ENCODE peak calls at places on chromosomes 6 and 20, in five cellular contexts. G is Right ventricle myocardium superior, N is NCI-H1092, V is EL, U is left cardiac atrium. C is an unnamed sample.

GRCh38 chr20:31713312-31714049 is 9.2 kb downstream of the BCL2L1 start:
- DNase-seq in U (peak; percentile 87), N (no peak), V (peak; percentile 98), G (peak; percentile 86), C (no peak)

GRCh38 chr6:75412937-75413662 is 80.5 kb downstream of the FILIP1 start:
- DNase-seq in N (no peak), G (no peak), V (peak; percentile 73), U (no peak), C (no peak)

GRCh38 chr6:36141961-36142360 is 11.6 kb downstream of the MAPK13 start:
- DNase-seq in G (no peak), V (no peak), N (no peak), U (no peak), C (no peak)

GRCh38 chr6:134464690-134465411 is 146.9 kb upstream of the SGK1 start:
- DNase-seq in G (no peak), N (peak; percentile 14), V (peak; percentile 47), U (no peak), C (no peak)

GRCh38 chr6:9007062-9007461 is 571.7 kb upstream of the SLC35B3 start:
- DNase-seq in U (no peak), V (no peak), G (no peak), N (no peak), C (no peak)

GRCh38 chr6:138432063-138432356 is 28.0 kb downstream of the HEBP2 start:
- DNase-seq in G (no peak), U (no peak), N (no peak), V (no peak), C (no peak)

GRCh38 chr6:128410584-128410983 is 109.8 kb downstream of the PTPRK start:
- DNase-seq in N (no peak), V (peak; percentile 16), U (no peak), G (no peak), C (no peak)

GRCh38 chr6:44264154-44265002 is 973 bp downstream of the NFKBIE start:
- DNase-seq in U (no peak), G (peak; percentile 79), N (no peak), V (no peak), C (peak; percentile 66)

GRCh38 chr6:52512199-52512598 is 64.7 kb downstream of the TRAM2 start:
- DNase-seq in U (peak; percentile 69), V (peak; percentile 90), N (no peak), G (peak; percentile 55), C (no peak)

GRCh38 chr20:11432407-11432806 is 485.3 kb upstream of the BTBD3 start:
- DNase-seq in G (no peak), N (no peak), U (no peak), V (peak; percentile 91), C (no peak)

GRCh38 chr20:42027746-42028268 is 409.6 kb upstream of the CHD6 start:
- DNase-seq in N (no peak), G (no peak), U (no peak), V (no peak), C (no peak)

GRCh38 chr6:139230421-139230840 is 61.4 kb downstream of the TXLNB start:
- DNase-seq in U (no peak), V (peak; percentile 9), G (no peak), N (peak; percentile 34), C (no peak)

GRCh38 chr6:41430875-41431274 is 95.5 kb downstream of the NCR2 start:
- DNase-seq in N (no peak), V (peak; percentile 86), U (no peak), G (no peak), C (no peak)

GRCh38 chr6:42745083-42745637 is 743 bp downstream of the TBCC start:
- DNase-seq in G (peak; percentile 50), N (no peak), V (peak; percentile 36), U (peak; percentile 34), C (peak; percentile 16)

GRCh38 chr6:68777956-68778355 is 142.9 kb downstream of the ADGRB3 start:
- DNase-seq in V (no peak), U (peak; percentile 25), G (no peak), N (peak; percentile 79), C (no peak)

GRCh38 chr6:36610041-36610440 is 15.9 kb downstream of the SRSF3 start:
- DNase-seq in U (no peak), G (no peak), V (no peak), N (no peak), C (no peak)

GRCh38 chr6:6131492-6132109 is 124.9 kb upstream of the NRN1 start:
- DNase-seq in N (no peak), G (no peak), U (no peak), V (peak; percentile 4), C (no peak)

GRCh38 chr20:31720486-31721407 is 1.9 kb downstream of the BCL2L1 start:
- DNase-seq in V (peak; percentile 22), N (no peak), U (no peak), G (no peak), C (no peak)

GRCh38 chr6:167493961-167494697 is 169.2 kb downstream of the TTLL2 start:
- DNase-seq in V (no peak), U (peak; percentile 67), G (peak; percentile 84), N (no peak), C (no peak)

GRCh38 chr6:1577146-1577680 is 32.5 kb upstream of the FOXC1 start:
- DNase-seq in G (no peak), N (no peak), U (no peak), V (no peak), C (no peak)

GRCh38 chr6:83097204-83097603 is 29.7 kb downstream of the DOP1A start:
- DNase-seq in V (no peak), G (no peak), N (no peak), U (no peak), C (no peak)

GRCh38 chr20:61451953-61452352 is 199.9 kb downstream of the CDH4 start:
- DNase-seq in U (no peak), V (no peak), G (no peak), N (no peak), C (no peak)

GRCh38 chr6:165487950-165488349 is 175.1 kb downstream of the PDE10A start:
- DNase-seq in V (no peak), U (no peak), G (no peak), N (no peak), C (no peak)

GRCh38 chr20:59039233-59039632 is 3.4 kb downstream of the PRELID3B start:
- DNase-seq in N (no peak), U (no peak), V (no peak), G (no peak), C (no peak)

GRCh38 chr6:42979523-42980177 is 669 bp upstream of the PEX6 start:
- DNase-seq in V (peak; percentile 42), N (no peak), U (no peak), G (peak; percentile 13), C (no peak)

GRCh38 chr6:163716690-163717089 is 302.2 kb downstream of the QKI start:
- DNase-seq in V (no peak), N (no peak), G (no peak), U (no peak), C (no peak)

GRCh38 chr6:33936911-33937310 is 133.1 kb upstream of the MLN start:
- DNase-seq in G (no peak), U (no peak), V (no peak), N (no peak), C (no peak)

GRCh38 chr6:53792973-53793317 is 1.9 kb upstream of the LRRC1 start:
- DNase-seq in V (no peak), U (no peak), N (no peak), G (no peak), C (no peak)

GRCh38 chr6:9482030-9482731 is 932.7 kb downstream of the TFAP2A start:
- DNase-seq in U (no peak), N (no peak), V (peak; percentile 97), G (no peak), C (no peak)

GRCh38 chr6:85494551-85495337 is 44.9 kb downstream of the NT5E start:
- DNase-seq in G (no peak), N (no peak), U (no peak), V (peak; percentile 43), C (no peak)

GRCh38 chr6:15313367-15313766 is 67.5 kb downstream of the JARID2 start:
- DNase-seq in N (no peak), G (peak; percentile 76), U (peak; percentile 48), V (no peak), C (no peak)

GRCh38 chr6:71642120-71642519 is 244.2 kb upstream of the RIMS1 start:
- DNase-seq in N (no peak), G (no peak), V (no peak), U (no peak), C (no peak)

GRCh38 chr20:9506964-9507369 is 7.4 kb upstream of the LAMP5 start:
- DNase-seq in G (no peak), N (no peak), V (no peak), U (no peak), C (no peak)

GRCh38 chr20:37524859-37525708 is 2.6 kb downstream of the BLCAP start:
- DNase-seq in G (no peak), V (peak; percentile 80), U (no peak), N (no peak), C (peak; percentile 12)

GRCh38 chr20:52313335-52313963 is 121.9 kb upstream of the ZFP64 start:
- DNase-seq in N (peak; percentile 60), G (no peak), V (peak; percentile 19), U (no peak), C (no peak)

GRCh38 chr20:4808872-4809271 is 87.2 kb downstream of the PRND start:
- DNase-seq in V (no peak), N (no peak), G (no peak), U (no peak), C (no peak)

GRCh38 chr20:32524871-32525501 is 60.1 kb downstream of the NOL4L start:
- DNase-seq in N (peak; percentile 58), V (no peak), G (peak; percentile 88), U (peak; percentile 83), C (no peak)

GRCh38 chr6:134097114-134097707 is 44.8 kb upstream of the SLC2A12 start:
- DNase-seq in U (peak; percentile 63), G (no peak), V (peak; percentile 71), N (peak; percentile 62), C (no peak)

GRCh38 chr6:11200356-11200755 is 32.1 kb downstream of the NEDD9 start:
- DNase-seq in U (no peak), V (peak; percentile 70), N (no peak), G (no peak), C (no peak)

C was measured in activated B cell treated with CpG ODN at 0.5 μM for 24 hours.